ENCODE peak calls at places on chromosomes 12 and 14, in four cellular contexts. H is fibroblast of lung, K is astrocyte, R is HCT116. E is an unnamed sample.

GRCh38 chr12:108861878-108862587 is 4.7 kb upstream of the SSH1 start:
- DNase-seq in K (no peak), H (no peak), R (no peak), E (no peak)

GRCh38 chr12:54762390-54762789 is 91.9 kb upstream of the MUCL1 start:
- DNase-seq in R (no peak), H (no peak), K (no peak), E (no peak)

GRCh38 chr12:95215925-95216324 is 1.3 kb downstream of the FGD6 start:
- DNase-seq in K (peak; percentile 67), R (no peak), H (peak; percentile 69), E (peak; percentile 23)

GRCh38 chr12:66111605-66112004 is 18.9 kb downstream of the LLPH start:
- DNase-seq in H (no peak), K (no peak), R (no peak), E (peak; percentile 28)

GRCh38 chr12:32115404-32116104 is 8.9 kb downstream of the BICD1 start:
- DNase-seq in K (peak; percentile 99), R (peak; percentile 90), H (peak; percentile 99), E (peak; percentile 98)

GRCh38 chr14:33949051-33950037 is 1.5 kb downstream of the EGLN3 start:
- DNase-seq in R (no peak), K (no peak), H (no peak), E (no peak)

GRCh38 chr12:124509676-124510300 is 57.6 kb downstream of the NCOR2 start:
- DNase-seq in H (peak; percentile 93), K (peak; percentile 90), R (no peak), E (peak; percentile 67)

GRCh38 chr14:79668941-79669340 is 542.4 kb downstream of the DIO2 start:
- DNase-seq in H (no peak), K (no peak), R (no peak), E (no peak)

GRCh38 chr14:100192250-100192671 is 32.8 kb upstream of the DEGS2 start:
- DNase-seq in K (no peak), R (no peak), H (no peak), E (no peak)

GRCh38 chr12:93085383-93086287 is 156.5 kb upstream of the EEA1 start:
- DNase-seq in H (no peak), K (no peak), R (no peak), E (no peak)

GRCh38 chr12:117596968-117597367 is 235.5 kb upstream of the NOS1 start:
- DNase-seq in R (no peak), H (no peak), K (no peak), E (no peak)

DNA sequence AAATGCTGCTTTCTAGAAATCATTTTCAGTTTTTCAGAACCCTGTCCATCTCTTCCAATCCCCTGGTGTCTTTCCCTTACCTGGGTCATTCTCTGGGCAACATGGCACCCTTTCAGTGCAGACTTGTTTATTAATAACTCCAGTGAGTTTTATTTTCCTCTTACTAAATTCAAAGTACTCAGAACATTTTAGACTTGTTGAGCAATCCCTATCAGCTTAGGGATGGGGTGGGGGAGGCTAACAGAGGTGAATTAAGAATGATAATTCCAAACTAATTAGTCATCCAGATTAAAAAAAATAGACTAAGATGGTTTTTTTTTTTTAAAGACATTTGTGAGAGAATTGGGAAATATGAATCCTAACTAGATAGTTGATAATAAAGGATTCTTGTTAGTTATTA is 10.7 kb downstream of the GPRC5A start:
- DNase-seq in R (no peak), K (peak; percentile 70), H (peak; percentile 76), E (peak; percentile 70)
- H3K9ac ChIP-seq in R (peak overlapping the region; percentile 47), K (peak overlapping the region; percentile 78), H (peak overlapping the region; percentile 55), E (peak overlapping the region; percentile 74)

GRCh38 chr14:50002926-50003212 is 110.0 kb downstream of the ARF6 start:
- DNase-seq in H (no peak), K (no peak), R (no peak), E (no peak)

GRCh38 chr14:50000215-50001145 is 107.6 kb downstream of the ARF6 start:
- DNase-seq in H (peak; percentile 94), R (peak; percentile 71), K (peak; percentile 93), E (peak; percentile 95)

GRCh38 chr14:49999826-50000214 is 106.9 kb downstream of the ARF6 start:
- DNase-seq in H (no peak), K (no peak), R (no peak), E (no peak)

GRCh38 chr14:50001999-50002925 is 109.4 kb downstream of the ARF6 start:
- DNase-seq in K (no peak), H (no peak), R (no peak), E (no peak)

DNA sequence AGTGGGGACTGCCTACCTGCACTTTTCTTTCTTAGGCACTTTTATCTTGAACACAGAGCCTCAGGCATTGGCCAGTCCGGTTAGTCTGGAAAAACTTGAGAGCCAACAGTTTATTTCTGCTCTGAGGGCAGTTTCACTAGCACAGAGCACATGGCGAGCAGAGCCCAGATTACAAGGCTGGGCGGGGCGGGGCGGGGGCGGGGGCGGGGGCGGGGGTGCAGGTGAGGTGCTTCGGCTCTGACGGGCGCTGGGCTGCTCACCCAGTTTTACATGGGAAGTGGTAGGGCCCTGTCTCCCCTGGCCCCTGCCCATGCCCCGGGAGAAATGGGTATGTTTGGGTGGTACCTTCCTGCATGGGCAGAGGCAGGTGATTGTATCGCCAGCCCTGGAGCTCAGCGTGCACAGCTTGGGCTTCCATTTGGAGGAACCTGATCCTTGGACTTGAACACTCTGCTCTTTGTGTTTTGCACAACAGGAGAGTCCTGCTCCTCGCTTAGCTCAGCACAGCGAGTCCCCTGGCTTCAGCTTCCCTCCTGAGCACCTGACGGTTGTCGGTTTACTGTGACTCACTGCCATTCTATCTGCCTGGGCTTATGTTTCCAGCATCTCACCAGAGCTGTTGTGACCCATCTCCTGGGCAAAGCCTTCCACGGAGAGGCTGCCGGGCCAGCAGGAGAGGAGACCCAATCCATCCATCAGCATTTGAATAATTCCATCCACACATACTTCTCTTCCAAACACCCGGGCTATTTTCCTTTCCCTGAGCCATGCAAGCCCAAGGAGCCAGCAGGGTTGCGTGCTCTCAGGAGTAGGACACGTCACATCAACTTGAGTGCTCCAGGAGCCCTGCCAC is 108.5 kb downstream of the ARF6 start:
- DNase-seq in H (peak; percentile 98), K (peak; percentile 97), R (peak; percentile 87), E (peak; percentile 99)
- H3K4me3 ChIP-seq in H (no peak overlapping the region), K (peak overlapping the region; percentile 9), R (peak overlapping the region; percentile 29), E (peak overlapping the region; percentile 44)

GRCh38 chr12:113939867-113940266 is 26.3 kb downstream of the RBM19 start:
- DNase-seq in H (no peak), R (no peak), K (no peak), E (no peak)
- H3K9ac ChIP-seq in H (no peak overlapping the region), R (no peak overlapping the region), K (no peak overlapping the region), E (no peak overlapping the region)

DNA sequence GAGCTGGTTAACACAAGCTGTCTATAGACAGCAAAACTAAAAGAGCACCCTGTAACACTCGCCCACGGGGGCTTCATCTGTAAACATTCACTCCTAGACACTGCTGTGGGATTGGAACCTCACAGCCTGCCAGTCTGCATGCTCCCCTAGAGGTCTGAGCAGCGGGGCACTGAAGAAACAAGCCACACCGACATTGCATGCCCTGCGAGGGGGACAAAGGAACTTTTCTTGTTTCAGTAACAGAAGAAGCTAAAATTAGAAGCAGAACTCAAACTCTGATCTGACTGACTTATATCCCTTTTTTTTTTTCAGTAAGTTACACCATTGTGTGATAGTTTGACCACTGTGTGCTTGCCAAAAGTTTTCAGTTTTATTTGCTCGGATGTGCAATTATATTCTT is 100.3 kb downstream of the EPS8 start:
- DNase-seq in H (peak; percentile 7), K (no peak), R (no peak), E (no peak)
- H3K4me3 ChIP-seq in H (no peak overlapping the region), K (peak overlapping the region; percentile 34), R (peak overlapping the region; percentile 52), E (no peak overlapping the region)

GRCh38 chr12:24760162-24760561 is 188.7 kb downstream of the BCAT1 start:
- DNase-seq in R (no peak), K (no peak), H (no peak), E (no peak)
- H3K9ac ChIP-seq in R (no peak overlapping the region), K (no peak overlapping the region), H (no peak overlapping the region), E (no peak overlapping the region)

GRCh38 chr14:36655571-36655962 is 6.1 kb upstream of the PAX9 start:
- DNase-seq in R (no peak), K (no peak), H (no peak), E (no peak)

GRCh38 chr14:36657409-36658090 is 4.1 kb upstream of the PAX9 start:
- DNase-seq in K (no peak), R (no peak), H (no peak), E (peak; percentile 42)

GRCh38 chr14:36658091-36659009 is 3.3 kb upstream of the PAX9 start:
- DNase-seq in R (no peak), H (no peak), K (no peak), E (peak; percentile 7)

GRCh38 chr14:36655963-36656768 is 5.5 kb upstream of the PAX9 start:
- DNase-seq in H (no peak), R (peak; percentile 54), K (no peak), E (peak; percentile 42)

GRCh38 chr14:36656769-36657408 is 4.8 kb upstream of the PAX9 start:
- DNase-seq in K (no peak), R (no peak), H (no peak), E (peak; percentile 7)
- H3K4me3 ChIP-seq in K (no peak overlapping the region), R (no peak overlapping the region), H (no peak overlapping the region), E (peak overlapping the region; percentile 50)

E was measured in GM23248.